ENCODE peak calls at places on chromosomes 5 and 9, in six cellular contexts. F is H54, Y is PC-3, V is hippocampal formation, G is midbrain, Z is HFFc6. M is an unnamed sample.

GRCh38 chr5:89262030-89262429 is 379.0 kb upstream of the MEF2C start:
- DNase-seq in F (no peak), Y (no peak), V (peak; percentile 30), G (no peak), Z (no peak), M (no peak)

GRCh38 chr9:113409481-113409880 is 994 bp downstream of the POLE3 start:
- DNase-seq in F (no peak), Y (no peak), V (no peak), G (no peak), Z (no peak), M (no peak)

GRCh38 chr9:138068601-138069035 is 191.0 kb downstream of the CACNA1B start:
- DNase-seq in F (no peak), Y (no peak), V (no peak), G (no peak), Z (no peak), M (peak; percentile 27)

GRCh38 chr9:132164604-132165362 is 2.9 kb downstream of the NTNG2 start:
- DNase-seq in F (no peak), Y (no peak), V (no peak), G (peak; percentile 34), Z (peak; percentile 32), M (no peak)

GRCh38 chr9:13127164-13127563 is 152.3 kb downstream of the MPDZ start:
- DNase-seq in F (no peak), Y (no peak), V (no peak), G (no peak), Z (no peak), M (no peak)

GRCh38 chr9:19424176-19424779 is 15.5 kb downstream of the ACER2 start:
- DNase-seq in F (no peak), Y (no peak), V (no peak), G (no peak), Z (no peak), M (no peak)

GRCh38 chr5:9324348-9325056 is 221.4 kb downstream of the SEMA5A start:
- DNase-seq in F (no peak), Y (no peak), V (no peak), G (no peak), Z (no peak), M (no peak)

GRCh38 chr9:133822439-133823065 is 84.4 kb upstream of the SARDH start:
- DNase-seq in F (no peak), Y (no peak), V (no peak), G (no peak), Z (no peak), M (no peak)

GRCh38 chr9:134455951-134456739 is 129.9 kb downstream of the RXRA start:
- DNase-seq in F (peak; percentile 96), Y (peak; percentile 64), V (no peak), G (no peak), Z (peak; percentile 99), M (peak; percentile 90)

M was measured in cardiac septum.